ENCODE peak calls at places on chromosomes 12 and 14, in six cellular contexts. A is SK-N-SH, B is H9, O is neural progenitor cell, J is astrocyte, H is HCT116. N is an unnamed sample.

GRCh38 chr12:5889381-5890047 is 55.5 kb downstream of the ANO2 start:
- DNase-seq in A (peak; percentile 39), B (peak; percentile 41), O (no peak), H (peak; percentile 62), J (no peak), N (no peak)

GRCh38 chr14:103418508-103418818 is 33.2 kb downstream of the MARK3 start:
- DNase-seq in J (peak; percentile 68), O (no peak), A (no peak), B (no peak), H (no peak), N (no peak)

GRCh38 chr12:24945822-24946221 is 3.1 kb downstream of the BCAT1 start:
- DNase-seq in J (no peak), A (no peak), H (no peak), O (no peak), B (no peak), N (no peak)

GRCh38 chr12:72296389-72296788 is 24.2 kb downstream of the TRHDE start:
- DNase-seq in B (no peak), J (peak; percentile 93), H (peak; percentile 92), A (no peak), O (no peak), N (no peak)

GRCh38 chr12:56461235-56462159 is 6.9 kb upstream of the SPRYD4 start:
- DNase-seq in B (no peak), A (no peak), O (no peak), J (peak; percentile 10), H (no peak), N (no peak)

GRCh38 chr12:107374136-107374535 is 280.8 kb upstream of the CRY1 start:
- DNase-seq in J (no peak), O (no peak), H (no peak), A (no peak), B (no peak), N (no peak)

GRCh38 chr12:22231836-22232235 is 102.7 kb downstream of the ST8SIA1 start:
- DNase-seq in O (peak; percentile 31), A (no peak), B (no peak), J (no peak), H (no peak), N (no peak)

GRCh38 chr14:31420013-31420318 is 384 bp downstream of the HEATR5A start:
- DNase-seq in H (no peak), O (peak; percentile 86), A (peak; percentile 75), J (no peak), B (peak; percentile 72), N (no peak)

GRCh38 chr12:106342397-106343212 is 14.9 kb upstream of the POLR3B start:
- DNase-seq in H (no peak), J (peak; percentile 70), B (no peak), A (no peak), O (no peak), N (no peak)

GRCh38 chr12:104604070-104604994 is 147.6 kb downstream of the CHST11 start:
- DNase-seq in B (peak; percentile 86), H (peak; percentile 89), A (peak; percentile 32), J (peak; percentile 97), O (no peak), N (peak; percentile 93)

DNA sequence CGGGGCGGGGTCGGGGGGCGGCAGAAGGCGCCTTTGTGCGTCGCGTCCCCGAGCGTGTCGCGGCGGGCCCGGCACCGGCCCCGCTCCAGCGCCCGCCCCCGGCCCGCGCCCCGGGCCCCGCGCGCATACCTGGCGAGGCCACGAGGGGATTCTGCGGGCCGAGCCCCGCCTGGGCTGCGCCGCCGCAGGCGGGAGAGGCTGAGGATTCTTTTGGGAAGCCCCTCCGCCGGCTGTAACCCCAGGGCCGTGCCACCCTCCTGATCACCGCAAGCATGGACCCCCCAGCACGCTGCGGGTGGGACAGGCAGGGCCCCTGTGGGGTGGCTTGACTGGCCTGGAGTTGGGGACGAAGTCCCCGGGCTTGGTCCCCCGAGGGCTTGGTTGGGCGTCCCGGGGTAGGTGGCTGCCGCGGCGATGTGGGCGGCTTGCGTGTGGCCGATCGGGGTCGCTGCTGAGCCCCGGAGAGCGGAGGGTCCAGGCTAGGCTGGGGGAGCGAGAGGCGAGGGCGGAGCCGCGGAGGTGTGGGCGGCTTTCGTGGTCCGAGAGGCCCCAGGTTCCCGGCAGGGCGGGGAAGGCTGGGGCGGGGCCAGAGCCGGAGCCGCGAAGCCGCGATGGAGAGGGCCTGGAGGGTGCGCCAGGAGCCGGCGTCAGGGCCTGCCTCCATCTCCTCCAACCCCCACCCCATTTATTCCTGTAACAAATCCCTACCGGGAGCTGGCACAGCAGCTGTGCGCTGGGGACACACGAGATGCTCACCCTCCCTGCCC is 28.4 kb upstream of the GPR132 start:
- DNase-seq in B (peak; percentile 92), J (peak; percentile 70), H (peak; percentile 77), A (peak; percentile 95), O (peak; percentile 94), N (no peak)
- H4K20me1 ChIP-seq in B (no peaks in the 10 kb centered on the region), J (peaks cover 13% of the 10 kb centered on the region), H (no peaks in the 10 kb centered on the region), A (peaks cover 5% of the 10 kb centered on the region), O (peaks cover 26% of the 10 kb centered on the region), N (no peaks in the 10 kb centered on the region)

GRCh38 chr12:120240495-120240833 is 25.1 kb downstream of the PXN start:
- DNase-seq in A (no peak), H (no peak), B (no peak), O (no peak), J (no peak), N (no peak)

GRCh38 chr12:120242275-120242799 is 23.2 kb downstream of the PXN start:
- DNase-seq in B (no peak), O (no peak), J (no peak), H (no peak), A (no peak), N (no peak)

GRCh38 chr12:120239776-120240494 is 25.6 kb downstream of the PXN start:
- DNase-seq in H (no peak), J (no peak), A (no peak), O (no peak), B (no peak), N (no peak)

GRCh38 chr12:120241561-120242274 is 23.8 kb downstream of the PXN start:
- DNase-seq in A (no peak), B (no peak), H (no peak), O (no peak), J (no peak), N (no peak)

DNA sequence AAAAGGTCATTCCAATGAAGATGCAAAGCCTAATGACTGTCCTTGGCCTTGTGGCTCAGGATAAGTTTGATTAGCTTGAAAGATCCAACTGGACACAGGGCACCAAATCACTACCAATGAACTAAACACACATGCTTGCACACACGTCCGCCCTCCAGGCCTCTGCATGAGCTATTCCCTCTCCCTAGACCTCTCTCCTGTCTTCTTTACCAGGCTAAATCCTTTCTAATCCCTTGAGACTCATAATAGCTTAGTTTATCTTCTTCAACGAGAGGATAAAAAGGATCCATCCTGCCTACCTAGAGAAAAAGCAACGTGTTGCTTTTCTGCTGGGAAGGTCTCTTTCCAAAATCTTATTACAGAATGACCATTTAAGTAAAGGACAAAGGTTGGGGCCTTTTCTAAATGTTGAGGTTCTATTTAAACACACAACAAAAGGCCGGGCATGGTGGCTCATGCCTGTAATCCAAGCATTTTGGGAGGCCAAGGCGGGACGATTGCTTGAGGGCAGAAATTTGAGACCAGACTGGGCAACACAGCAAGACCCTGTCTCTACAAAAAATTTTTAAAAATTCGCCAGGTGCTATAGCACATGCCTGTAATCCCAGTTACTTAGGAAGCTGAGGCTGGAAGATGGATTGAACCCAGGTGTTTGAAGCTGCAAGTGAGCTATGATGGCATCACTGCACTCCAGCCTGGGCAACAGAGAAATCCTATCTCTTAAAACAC is 22.4 kb downstream of the PXN start:
- DNase-seq in H (no peak), B (no peak), O (no peak), A (no peak), J (no peak), N (no peak)
- H4K20me1 ChIP-seq in H (no peaks in the 10 kb centered on the region), B (no peaks in the 10 kb centered on the region), O (peaks cover 66% of the 10 kb centered on the region), A (peaks cover 70% of the 10 kb centered on the region), J (peaks cover 78% of the 10 kb centered on the region), N (peaks cover 39% of the 10 kb centered on the region)

GRCh38 chr12:65856521-65856920 is 32.2 kb downstream of the HMGA2 start:
- DNase-seq in H (no peak), B (no peak), J (no peak), A (no peak), O (no peak), N (no peak)
- H4K20me1 ChIP-seq in H (peaks cover 35% of the 10 kb centered on the region), B (no peaks in the 10 kb centered on the region), J (peaks cover 70% of the 10 kb centered on the region), A (peaks cover 94% of the 10 kb centered on the region), O (peaks cover 9% of the 10 kb centered on the region), N (peaks cover 33% of the 10 kb centered on the region)

DNA sequence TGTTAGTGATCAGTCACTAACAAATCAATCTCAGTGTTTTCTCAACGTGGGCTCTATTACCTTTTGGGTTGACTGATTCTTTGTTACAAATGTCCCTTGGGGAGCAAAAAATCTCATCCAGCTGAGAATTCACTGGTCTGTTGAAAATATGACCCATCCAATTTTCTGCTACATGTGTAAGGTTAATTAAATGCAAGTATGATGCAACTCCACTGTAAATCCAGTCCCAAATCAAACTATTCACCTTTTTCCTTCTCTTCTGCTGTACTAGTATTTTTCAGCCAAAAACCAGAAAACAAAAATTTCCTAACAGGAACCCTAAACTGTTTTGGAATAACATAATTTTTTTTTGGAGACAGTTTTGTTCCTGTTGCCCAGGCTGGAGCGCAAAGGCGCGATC is 2.2 kb downstream of the ERH start:
- DNase-seq in A (no peak), B (no peak), O (no peak), H (no peak), J (no peak), N (no peak)
- H4K20me1 ChIP-seq in A (peaks cover 68% of the 10 kb centered on the region), B (no peaks in the 10 kb centered on the region), O (peaks cover 83% of the 10 kb centered on the region), H (peaks cover 15% of the 10 kb centered on the region), J (peaks cover 67% of the 10 kb centered on the region), N (peaks cover 8% of the 10 kb centered on the region)

GRCh38 chr12:11687538-11687937 is 38.1 kb downstream of the ETV6 start:
- DNase-seq in O (no peak), A (no peak), B (no peak), J (no peak), H (no peak), N (no peak)

GRCh38 chr12:11686135-11686534 is 36.7 kb downstream of the ETV6 start:
- DNase-seq in A (no peak), J (no peak), O (no peak), B (no peak), H (no peak), N (no peak)

GRCh38 chr12:11688379-11688778 is 38.9 kb downstream of the ETV6 start:
- DNase-seq in O (no peak), B (no peak), J (no peak), H (no peak), A (no peak), N (no peak)

GRCh38 chr12:11689591-11690158 is 40.2 kb downstream of the ETV6 start:
- DNase-seq in J (no peak), B (no peak), H (no peak), A (peak; percentile 75), O (no peak), N (no peak)

DNA sequence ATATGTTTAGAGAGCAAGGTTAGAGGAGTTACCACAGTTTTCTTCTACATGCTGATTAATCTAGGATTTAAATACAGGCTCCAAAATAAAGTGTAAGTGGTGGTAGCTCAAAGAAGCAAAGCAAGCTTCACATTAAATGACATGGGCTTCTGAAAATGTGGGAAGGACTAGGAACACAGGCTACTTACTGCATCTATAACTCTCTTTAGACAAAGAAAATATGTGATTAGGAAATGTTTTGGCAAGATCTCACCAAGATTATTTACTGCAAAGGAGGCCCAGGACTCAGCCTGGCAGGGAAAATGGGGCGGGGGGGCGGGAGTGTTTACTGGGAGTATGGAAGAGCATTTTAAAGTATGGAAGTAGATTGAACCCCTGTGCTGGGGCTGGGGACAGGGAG is 39.4 kb downstream of the ETV6 start:
- DNase-seq in J (peak; percentile 35), B (no peak), O (no peak), A (no peak), H (no peak), N (no peak)
- H4K20me1 ChIP-seq in J (peaks cover 84% of the 10 kb centered on the region), B (no peaks in the 10 kb centered on the region), O (no peaks in the 10 kb centered on the region), A (peaks cover 28% of the 10 kb centered on the region), H (no peaks in the 10 kb centered on the region), N (no peaks in the 10 kb centered on the region)

GRCh38 chr12:124392271-124392990 is 97.5 kb downstream of the RFLNA start:
- DNase-seq in B (peak; percentile 84), A (peak; percentile 77), H (peak; percentile 55), O (peak; percentile 55), J (peak; percentile 61), N (no peak)
- H4K20me1 ChIP-seq in B (no peaks in the 10 kb centered on the region), A (no peaks in the 10 kb centered on the region), H (no peaks in the 10 kb centered on the region), O (peaks cover 80% of the 10 kb centered on the region), J (peaks cover 63% of the 10 kb centered on the region), N (no peaks in the 10 kb centered on the region)

N was measured in keratinocyte.